ENCODE peak calls at places on chromosomes 7 and 10, in six cellular contexts. One of them, this sample, is unnamed.

GRCh38 chr10:50312464-50313437 is 61.4 kb upstream of the ASAH2 start:
- DNase-seq in GM13976: no peak
- DNase-seq in GM20000: no peak
- DNase-seq in psoas muscle: no peak
- DNase-seq in body of pancreas: no peak
- DNase-seq in upper lobe of left lung: no peak
- DNase-seq in this sample: no peak

GRCh38 chr10:132711618-132712051 is 74.3 kb downstream of the NKX6-2 start:
- DNase-seq in GM13976: no peak
- DNase-seq in GM20000: no peak
- DNase-seq in psoas muscle: no peak
- DNase-seq in body of pancreas: no peak
- DNase-seq in upper lobe of left lung: peak
- DNase-seq in this sample: no peak

GRCh38 chr7:105461518-105461917 is 60.6 kb downstream of the PUS7 start:
- DNase-seq in GM13976: no peak
- DNase-seq in GM20000: no peak
- DNase-seq in psoas muscle: no peak
- DNase-seq in body of pancreas: no peak
- DNase-seq in upper lobe of left lung: no peak
- DNase-seq in this sample: no peak

GRCh38 chr10:89043052-89043451 is 52.5 kb downstream of the FAS start:
- DNase-seq in GM13976: no peak
- DNase-seq in GM20000: no peak
- DNase-seq in psoas muscle: no peak
- DNase-seq in body of pancreas: no peak
- DNase-seq in upper lobe of left lung: no peak
- DNase-seq in this sample: no peak

GRCh38 chr7:44320141-44320540 is 5.3 kb downstream of the CAMK2B start:
- DNase-seq in GM13976: no peak
- DNase-seq in GM20000: no peak
- DNase-seq in psoas muscle: no peak
- DNase-seq in body of pancreas: no peak
- DNase-seq in upper lobe of left lung: no peak
- DNase-seq in this sample: no peak

GRCh38 chr7:151235091-151235787 is 3.0 kb downstream of the CHPF2 start:
- DNase-seq in GM13976: no peak
- DNase-seq in GM20000: no peak
- DNase-seq in psoas muscle: no peak
- DNase-seq in body of pancreas: no peak
- DNase-seq in upper lobe of left lung: no peak
- DNase-seq in this sample: no peak

GRCh38 chr7:43761382-43761781 is 2.9 kb downstream of the BLVRA start:
- DNase-seq in GM13976: no peak
- DNase-seq in GM20000: no peak
- DNase-seq in psoas muscle: no peak
- DNase-seq in body of pancreas: no peak
- DNase-seq in upper lobe of left lung: no peak
- DNase-seq in this sample: no peak

GRCh38 chr10:124545756-124546369 is 84.2 kb downstream of the LHPP start:
- DNase-seq in GM13976: no peak
- DNase-seq in GM20000: no peak
- DNase-seq in psoas muscle: no peak
- DNase-seq in body of pancreas: no peak
- DNase-seq in upper lobe of left lung: peak
- DNase-seq in this sample: no peak

GRCh38 chr10:118471863-118472262 is 123.6 kb downstream of the PRLHR start:
- DNase-seq in GM13976: no peak
- DNase-seq in GM20000: no peak
- DNase-seq in psoas muscle: no peak
- DNase-seq in body of pancreas: no peak
- DNase-seq in upper lobe of left lung: no peak
- DNase-seq in this sample: no peak

GRCh38 chr10:99466632-99467031 is 36.2 kb upstream of the GOT1 start:
- DNase-seq in GM13976: no peak
- DNase-seq in GM20000: no peak
- DNase-seq in psoas muscle: no peak
- DNase-seq in body of pancreas: no peak
- DNase-seq in upper lobe of left lung: no peak
- DNase-seq in this sample: no peak

GRCh38 chr7:147308539-147308938 is 1191.9 kb downstream of the CNTNAP2 start:
- DNase-seq in GM13976: no peak
- DNase-seq in GM20000: no peak
- DNase-seq in psoas muscle: no peak
- DNase-seq in body of pancreas: no peak
- DNase-seq in upper lobe of left lung: no peak
- DNase-seq in this sample: no peak

GRCh38 chr10:28676297-28676967 is 889 bp upstream of the BAMBI start:
- DNase-seq in GM13976: no peak
- DNase-seq in GM20000: no peak
- DNase-seq in psoas muscle: no peak
- DNase-seq in body of pancreas: peak
- DNase-seq in upper lobe of left lung: no peak
- DNase-seq in this sample: peak

GRCh38 chr10:46530249-46531186 is 25.9 kb downstream of the GPRIN2 start:
- DNase-seq in GM13976: no peak
- DNase-seq in GM20000: no peak
- DNase-seq in psoas muscle: peak
- DNase-seq in body of pancreas: peak
- DNase-seq in upper lobe of left lung: peak
- DNase-seq in this sample: peak

GRCh38 chr7:23603632-23604295 is 6.6 kb downstream of the CCDC126 start:
- DNase-seq in GM13976: no peak
- DNase-seq in GM20000: no peak
- DNase-seq in psoas muscle: no peak
- DNase-seq in body of pancreas: no peak
- DNase-seq in upper lobe of left lung: no peak
- DNase-seq in this sample: no peak

GRCh38 chr7:93620057-93620456 is 45.5 kb upstream of the CALCR start:
- DNase-seq in GM13976: no peak
- DNase-seq in GM20000: no peak
- DNase-seq in psoas muscle: no peak
- DNase-seq in body of pancreas: no peak
- DNase-seq in upper lobe of left lung: no peak
- DNase-seq in this sample: no peak

GRCh38 chr10:78454123-78454645 is 420.5 kb downstream of the RPS24 start:
- DNase-seq in GM13976: no peak
- DNase-seq in GM20000: no peak
- DNase-seq in psoas muscle: no peak
- DNase-seq in body of pancreas: no peak
- DNase-seq in upper lobe of left lung: no peak
- DNase-seq in this sample: no peak

GRCh38 chr10:119306514-119306951 is 99.2 kb downstream of the GRK5 start:
- DNase-seq in GM13976: peak
- DNase-seq in GM20000: peak
- DNase-seq in psoas muscle: no peak
- DNase-seq in body of pancreas: no peak
- DNase-seq in upper lobe of left lung: peak
- DNase-seq in this sample: no peak

GRCh38 chr7:13028731-13029099 is 341.3 kb downstream of the ARL4A start:
- DNase-seq in GM13976: no peak
- DNase-seq in GM20000: no peak
- DNase-seq in psoas muscle: no peak
- DNase-seq in body of pancreas: no peak
- DNase-seq in upper lobe of left lung: no peak
- DNase-seq in this sample: no peak

GRCh38 chr10:102452672-102453340 is 1.5 kb upstream of the C10orf95 start:
- DNase-seq in GM13976: no peak
- DNase-seq in GM20000: no peak
- DNase-seq in psoas muscle: no peak
- DNase-seq in body of pancreas: no peak
- DNase-seq in upper lobe of left lung: no peak
- DNase-seq in this sample: no peak

GRCh38 chr10:132623996-132624846 is 86.6 kb downstream of the INPP5A start:
- DNase-seq in GM13976: no peak
- DNase-seq in GM20000: no peak
- DNase-seq in psoas muscle: no peak
- DNase-seq in body of pancreas: no peak
- DNase-seq in upper lobe of left lung: no peak
- DNase-seq in this sample: no peak

GRCh38 chr10:60208676-60209269 is 180.9 kb downstream of the ANK3 start:
- DNase-seq in GM13976: no peak
- DNase-seq in GM20000: peak
- DNase-seq in psoas muscle: no peak
- DNase-seq in body of pancreas: no peak
- DNase-seq in upper lobe of left lung: no peak
- DNase-seq in this sample: no peak

GRCh38 chr7:30751696-30752273 is at the start of gene INMT:
- DNase-seq in GM13976: no peak
- DNase-seq in GM20000: no peak
- DNase-seq in psoas muscle: no peak
- DNase-seq in body of pancreas: no peak
- DNase-seq in upper lobe of left lung: peak
- DNase-seq in this sample: no peak

GRCh38 chr10:99658622-99659030 is 683 bp upstream of the ENTPD7 start:
- DNase-seq in GM13976: no peak
- DNase-seq in GM20000: no peak
- DNase-seq in psoas muscle: peak
- DNase-seq in body of pancreas: peak
- DNase-seq in upper lobe of left lung: peak
- DNase-seq in this sample: peak

GRCh38 chr7:5701085-5701914 is 80.2 kb downstream of the RNF216 start:
- DNase-seq in GM13976: peak
- DNase-seq in GM20000: peak
- DNase-seq in psoas muscle: no peak
- DNase-seq in body of pancreas: no peak
- DNase-seq in upper lobe of left lung: no peak
- DNase-seq in this sample: no peak

GRCh38 chr10:51010977-51011376 is 63.3 kb upstream of the PRKG1 start:
- DNase-seq in GM13976: peak
- DNase-seq in GM20000: peak
- DNase-seq in psoas muscle: no peak
- DNase-seq in body of pancreas: peak
- DNase-seq in upper lobe of left lung: no peak
- DNase-seq in this sample: no peak

DNA sequence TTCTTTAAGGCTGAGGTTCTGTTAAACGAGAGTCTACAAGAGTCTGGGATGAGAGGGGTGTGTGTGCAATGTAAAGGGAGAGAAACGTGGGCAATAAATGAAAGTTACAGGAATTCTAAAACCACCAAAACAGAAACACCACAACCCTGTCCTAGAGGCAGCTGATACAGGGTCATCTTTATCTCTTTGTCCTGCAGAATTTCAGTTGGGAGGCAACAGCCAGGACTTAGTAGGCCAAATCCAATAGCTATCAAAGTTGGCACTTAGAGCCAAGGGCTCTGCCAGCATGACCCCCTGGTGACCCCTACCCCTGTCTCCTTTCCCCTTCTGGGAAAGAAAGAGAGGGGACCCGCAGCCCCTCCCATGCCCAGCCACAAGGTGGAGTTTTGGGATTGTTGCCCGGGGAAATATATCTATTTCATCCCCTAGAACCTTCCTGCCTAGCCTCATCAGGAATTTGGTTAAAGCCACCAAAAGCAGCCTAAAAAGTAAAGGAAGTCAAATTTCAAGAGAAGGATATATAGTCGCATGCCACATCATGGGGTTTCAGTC is 85.2 kb downstream of the OSBPL3 start:
- DNase-seq in GM13976: no peak
- DNase-seq in GM20000: no peak
- DNase-seq in psoas muscle: no peak
- DNase-seq in body of pancreas: no peak
- DNase-seq in upper lobe of left lung: no peak
- DNase-seq in this sample: peak
- TF ChIP-seq CTCF in GM13976: no peak
- TF ChIP-seq CTCF in GM20000: no peak
- TF ChIP-seq CTCF in psoas muscle: peak
- TF ChIP-seq CTCF in body of pancreas: peak
- TF ChIP-seq CTCF in upper lobe of left lung: no peak
- TF ChIP-seq CTCF in this sample: peak

GRCh38 chr7:16891874-16892620 is 10.3 kb upstream of the AGR3 start:
- DNase-seq in GM13976: no peak
- DNase-seq in GM20000: no peak
- DNase-seq in psoas muscle: no peak
- DNase-seq in body of pancreas: no peak
- DNase-seq in upper lobe of left lung: no peak
- DNase-seq in this sample: no peak
- TF ChIP-seq CTCF in GM13976: no peak
- TF ChIP-seq CTCF in GM20000: no peak
- TF ChIP-seq CTCF in psoas muscle: no peak
- TF ChIP-seq CTCF in body of pancreas: no peak
- TF ChIP-seq CTCF in upper lobe of left lung: no peak
- TF ChIP-seq CTCF in this sample: no peak

DNA sequence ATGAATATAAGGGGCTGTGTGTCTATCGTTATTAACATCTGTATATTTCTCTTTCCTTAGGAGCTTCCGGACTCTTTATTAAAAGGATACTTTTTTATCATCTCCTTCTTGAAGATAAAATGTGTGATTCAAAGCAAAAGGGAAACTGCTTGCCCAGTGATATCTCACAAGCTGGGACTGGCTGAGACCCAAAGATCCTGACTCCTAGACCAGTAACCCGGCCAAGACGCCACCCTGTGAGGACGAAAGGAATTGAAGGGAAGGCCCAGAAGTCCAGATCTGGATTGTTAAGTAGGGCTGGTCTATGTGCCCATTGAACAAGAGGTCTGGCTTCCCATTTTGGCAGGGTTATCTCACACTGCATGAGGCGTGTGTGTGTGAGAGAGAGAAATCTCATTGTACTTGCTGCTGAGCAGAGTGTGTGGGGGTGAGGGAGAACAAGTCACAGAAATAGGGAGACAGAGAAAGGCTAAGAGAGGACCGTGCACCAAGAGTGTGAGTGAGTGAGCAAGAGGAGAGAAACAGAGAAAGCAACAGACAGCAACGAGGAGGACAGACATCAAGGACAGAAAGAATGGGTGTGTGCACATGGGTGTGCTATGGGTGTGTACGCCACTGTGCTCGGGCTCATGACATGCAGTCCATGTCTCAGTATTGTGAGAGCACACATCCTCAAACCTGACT is 75.4 kb downstream of the PLXNA4 start:
- DNase-seq in GM13976: no peak
- DNase-seq in GM20000: no peak
- DNase-seq in psoas muscle: peak
- DNase-seq in body of pancreas: peak
- DNase-seq in upper lobe of left lung: no peak
- DNase-seq in this sample: no peak
- TF ChIP-seq CTCF in GM13976: no peak
- TF ChIP-seq CTCF in GM20000: no peak
- TF ChIP-seq CTCF in psoas muscle: peak
- TF ChIP-seq CTCF in body of pancreas: no peak
- TF ChIP-seq CTCF in upper lobe of left lung: no peak
- TF ChIP-seq CTCF in this sample: no peak

GRCh38 chr7:636396-636795 is 90.1 kb upstream of the DNAAF5 start:
- DNase-seq in GM13976: peak
- DNase-seq in GM20000: peak
- DNase-seq in psoas muscle: no peak
- DNase-seq in body of pancreas: peak
- DNase-seq in upper lobe of left lung: no peak
- DNase-seq in this sample: peak
- TF ChIP-seq CTCF in GM13976: peak
- TF ChIP-seq CTCF in GM20000: no peak
- TF ChIP-seq CTCF in psoas muscle: peak
- TF ChIP-seq CTCF in body of pancreas: peak
- TF ChIP-seq CTCF in upper lobe of left lung: peak
- TF ChIP-seq CTCF in this sample: no peak

DNA sequence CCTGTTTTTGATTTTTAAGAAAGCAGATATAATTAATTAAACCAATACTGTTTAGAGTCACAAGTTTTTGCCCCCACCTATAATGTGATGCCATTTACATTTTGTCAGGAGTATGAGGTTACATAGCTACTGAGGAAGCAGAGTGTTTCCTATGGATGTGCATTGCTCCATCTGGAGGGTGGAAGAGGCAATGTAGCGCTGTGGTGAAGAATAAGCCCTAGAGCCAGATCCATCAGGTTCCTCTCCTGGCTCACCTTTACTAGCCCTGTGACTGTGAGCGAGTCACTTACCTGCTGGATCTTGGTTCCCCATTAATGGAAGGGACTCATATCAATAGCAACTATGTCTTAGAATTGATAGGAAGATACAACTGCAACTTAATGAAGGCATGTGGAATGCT is 216.0 kb downstream of the GPAM start:
- DNase-seq in GM13976: no peak
- DNase-seq in GM20000: no peak
- DNase-seq in psoas muscle: no peak
- DNase-seq in body of pancreas: no peak
- DNase-seq in upper lobe of left lung: no peak
- DNase-seq in this sample: no peak
- TF ChIP-seq CTCF in GM13976: no peak
- TF ChIP-seq CTCF in GM20000: no peak
- TF ChIP-seq CTCF in psoas muscle: no peak
- TF ChIP-seq CTCF in body of pancreas: no peak
- TF ChIP-seq CTCF in upper lobe of left lung: no peak
- TF ChIP-seq CTCF in this sample: no peak